ENCODE peak calls at places on chromosomes 3 and 15, in eight cellular contexts. I is aorta, J is right cardiac atrium, F is body of pancreas, K is A673, Q is A549, R is mammary epithelial cell, W is fibroblast of lung. G is an unnamed sample.

GRCh38 chr3:53800041-53800440 is 46.2 kb downstream of the CHDH start:
- DNase-seq in I (no peak), J (no peak), F (no peak), K (no peak), Q (no peak), R (no peak), W (no peak), G (no peak)

GRCh38 chr3:30502742-30503073 is 103.7 kb upstream of the TGFBR2 start:
- DNase-seq in I (no peak), J (no peak), F (no peak), K (no peak), Q (no peak), R (peak; percentile 95), W (peak; percentile 86), G (no peak)

GRCh38 chr15:100340721-100341661 is 784 bp downstream of the ADAMTS17 start:
- DNase-seq in I (no peak), J (peak; percentile 63), F (peak; percentile 38), K (no peak), Q (no peak), R (no peak), W (no peak), G (no peak)

GRCh38 chr3:105847865-105848264 is 20.9 kb downstream of the CBLB start:
- DNase-seq in I (no peak), J (no peak), F (no peak), K (no peak), Q (no peak), R (no peak), W (no peak), G (no peak)

GRCh38 chr3:129312021-129312639 is 33.5 kb downstream of the HMCES start:
- DNase-seq in I (peak; percentile 23), J (no peak), F (no peak), K (no peak), Q (no peak), R (peak; percentile 57), W (no peak), G (no peak)

GRCh38 chr15:78000089-78000926 is 77.2 kb downstream of the TBC1D2B start:
- DNase-seq in I (peak; percentile 85), J (peak; percentile 88), F (peak; percentile 95), K (peak; percentile 77), Q (peak; percentile 92), R (peak; percentile 16), W (peak; percentile 51), G (peak; percentile 61)

GRCh38 chr3:63364909-63365308 is 86.8 kb downstream of the SYNPR start:
- DNase-seq in I (no peak), J (no peak), F (no peak), K (peak; percentile 46), Q (peak; percentile 3), R (no peak), W (no peak), G (no peak)

GRCh38 chr3:8524249-8524648 is 22.6 kb downstream of the LMCD1 start:
- DNase-seq in I (no peak), J (no peak), F (no peak), K (no peak), Q (no peak), R (peak; percentile 36), W (no peak), G (no peak)

GRCh38 chr3:169754711-169755110 is 10.1 kb downstream of the TERC start:
- DNase-seq in I (no peak), J (no peak), F (no peak), K (no peak), Q (no peak), R (peak; percentile 97), W (no peak), G (no peak)

GRCh38 chr3:164418426-164418825 is 659.9 kb downstream of the SI start:
- DNase-seq in I (no peak), J (no peak), F (no peak), K (peak; percentile 15), Q (no peak), R (no peak), W (peak; percentile 1), G (no peak)

GRCh38 chr15:51706931-51707608 is 25.8 kb downstream of the SCG3 start:
- DNase-seq in I (no peak), J (no peak), F (no peak), K (no peak), Q (no peak), R (no peak), W (peak; percentile 5), G (no peak)

GRCh38 chr3:17643691-17644090 is 98.7 kb downstream of the TBC1D5 start:
- DNase-seq in I (no peak), J (no peak), F (no peak), K (no peak), Q (no peak), R (no peak), W (peak; percentile 85), G (no peak)

GRCh38 chr3:12420393-12420792 is 63.9 kb upstream of the TSEN2 start:
- DNase-seq in I (no peak), J (no peak), F (no peak), K (no peak), Q (no peak), R (no peak), W (peak; percentile 12), G (no peak)

GRCh38 chr3:45137656-45138181 is 8.5 kb downstream of the CDCP1 start:
- DNase-seq in I (no peak), J (no peak), F (peak; percentile 34), K (peak; percentile 49), Q (no peak), R (no peak), W (peak; percentile 34), G (no peak)

GRCh38 chr15:62894322-62895085 is 148.0 kb upstream of the TPM1 start:
- DNase-seq in I (no peak), J (no peak), F (no peak), K (no peak), Q (peak; percentile 76), R (no peak), W (peak; percentile 58), G (no peak)

GRCh38 chr3:46573701-46574100 is 7.6 kb upstream of the LRRC2 start:
- DNase-seq in I (no peak), J (no peak), F (no peak), K (no peak), Q (no peak), R (no peak), W (no peak), G (no peak)
- H3K4me1 ChIP-seq in I (no peaks in the 10 kb centered on the region), J (no peaks in the 10 kb centered on the region), F (peaks cover 12% of the 10 kb centered on the region), K (no peaks in the 10 kb centered on the region), Q (no peaks in the 10 kb centered on the region), R (no peaks in the 10 kb centered on the region), W (no peaks in the 10 kb centered on the region), G (peaks cover 25% of the 10 kb centered on the region)

GRCh38 chr3:51673181-51673801 is 2.2 kb downstream of the TEX264 start:
- DNase-seq in I (no peak), J (no peak), F (no peak), K (peak; percentile 52), Q (no peak), R (no peak), W (no peak), G (no peak)

GRCh38 chr3:51676102-51676640 is 5.1 kb downstream of the TEX264 start:
- DNase-seq in I (peak; percentile 59), J (no peak), F (no peak), K (no peak), Q (no peak), R (no peak), W (no peak), G (peak; percentile 26)

GRCh38 chr3:51672083-51672475 is 1.0 kb downstream of the TEX264 start:
- DNase-seq in I (no peak), J (no peak), F (no peak), K (no peak), Q (no peak), R (peak; percentile 11), W (no peak), G (no peak)

GRCh38 chr3:51675201-51675611 is 4.2 kb downstream of the TEX264 start:
- DNase-seq in I (no peak), J (no peak), F (no peak), K (no peak), Q (no peak), R (peak; percentile 85), W (peak; percentile 68), G (no peak)

GRCh38 chr3:51673802-51674654 is 3.0 kb downstream of the TEX264 start:
- DNase-seq in I (peak; percentile 48), J (no peak), F (no peak), K (no peak), Q (no peak), R (no peak), W (no peak), G (no peak)
- H3K4me1 ChIP-seq in I (no peaks in the 10 kb centered on the region), J (peaks cover 7% of the 10 kb centered on the region), F (peaks cover 28% of the 10 kb centered on the region), K (peaks cover 9% of the 10 kb centered on the region), Q (peaks cover 14% of the 10 kb centered on the region), R (peaks cover 78% of the 10 kb centered on the region), W (peaks cover 12% of the 10 kb centered on the region), G (no peaks in the 10 kb centered on the region)

DNA sequence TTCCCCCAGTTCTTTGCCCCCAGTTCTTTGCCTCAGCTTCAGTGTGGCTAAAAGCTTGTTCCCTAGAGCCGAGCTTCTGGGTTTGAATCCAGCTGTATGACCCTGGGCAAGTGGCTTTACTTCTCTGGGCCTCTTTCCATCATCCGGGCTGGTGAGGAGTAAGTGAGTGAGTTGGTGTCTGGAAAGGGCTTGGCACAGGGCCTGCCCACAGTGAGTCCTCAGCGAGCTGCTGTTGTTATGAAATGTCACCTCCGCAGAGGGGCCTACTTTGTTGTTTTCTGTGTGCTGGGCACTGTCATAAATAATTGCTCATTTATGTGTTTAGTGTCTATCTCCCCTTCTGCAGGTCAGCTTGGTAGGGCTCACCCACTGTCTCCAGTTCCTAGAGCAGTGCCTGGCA is 31.7 kb downstream of the SLC6A6 start:
- DNase-seq in I (no peak), J (peak; percentile 57), F (no peak), K (no peak), Q (no peak), R (peak; percentile 33), W (peak; percentile 72), G (no peak)
- H3K4me1 ChIP-seq in I (no peaks in the 10 kb centered on the region), J (peaks cover 49% of the 10 kb centered on the region), F (peaks cover 37% of the 10 kb centered on the region), K (peaks cover 72% of the 10 kb centered on the region), Q (peaks cover 95% of the 10 kb centered on the region), R (peaks cover 42% of the 10 kb centered on the region), W (peaks cover 26% of the 10 kb centered on the region), G (peaks cover 16% of the 10 kb centered on the region)

GRCh38 chr3:100067589-100067988 is 46.7 kb downstream of the FILIP1L start:
- DNase-seq in I (no peak), J (no peak), F (no peak), K (no peak), Q (no peak), R (no peak), W (no peak), G (no peak)
- H3K4me1 ChIP-seq in I (peaks cover 4% of the 10 kb centered on the region), J (peaks cover 3% of the 10 kb centered on the region), F (peaks cover 11% of the 10 kb centered on the region), K (peaks cover 12% of the 10 kb centered on the region), Q (peaks cover 13% of the 10 kb centered on the region), R (no peaks in the 10 kb centered on the region), W (peaks cover 6% of the 10 kb centered on the region), G (peaks cover 18% of the 10 kb centered on the region)

GRCh38 chr3:139695007-139695406 is 17.2 kb upstream of the NMNAT3 start:
- DNase-seq in I (no peak), J (no peak), F (no peak), K (no peak), Q (no peak), R (no peak), W (no peak), G (no peak)

GRCh38 chr3:139691619-139692018 is 13.8 kb upstream of the NMNAT3 start:
- DNase-seq in I (no peak), J (no peak), F (no peak), K (no peak), Q (no peak), R (no peak), W (no peak), G (no peak)

GRCh38 chr3:139695701-139696422 is 18.1 kb upstream of the NMNAT3 start:
- DNase-seq in I (no peak), J (no peak), F (no peak), K (no peak), Q (no peak), R (no peak), W (peak; percentile 32), G (no peak)

GRCh38 chr3:139689122-139689521 is 11.3 kb upstream of the NMNAT3 start:
- DNase-seq in I (no peak), J (no peak), F (no peak), K (no peak), Q (no peak), R (no peak), W (no peak), G (no peak)

GRCh38 chr3:139694542-139694941 is 16.8 kb upstream of the NMNAT3 start:
- DNase-seq in I (no peak), J (no peak), F (no peak), K (no peak), Q (no peak), R (no peak), W (no peak), G (no peak)
- H3K4me1 ChIP-seq in I (no peaks in the 10 kb centered on the region), J (no peaks in the 10 kb centered on the region), F (no peaks in the 10 kb centered on the region), K (no peaks in the 10 kb centered on the region), Q (no peaks in the 10 kb centered on the region), R (no peaks in the 10 kb centered on the region), W (no peaks in the 10 kb centered on the region), G (no peaks in the 10 kb centered on the region)

G was measured in Caco-2.